ENCODE peak calls at places on chromosomes 2 and 18, in six cellular contexts. One of them, this sample, is unnamed.

GRCh38 chr18:79826966-79827365 is 29.2 kb downstream of the KCNG2 start:
- DNase-seq in stimulated activated naive CD8-positive, alpha-beta T cell treated with anti-CD3 and anti-CD28 coated beads, Interleukin-15, Interleukin-2, amounts not matched to agents 100 U/mL and 50 U/mL, for 24 hours: no peak
- DNase-seq in Calu3: no peak
- DNase-seq in lower leg skin: no peak
- DNase-seq in kidney glomerular epithelial cell: no peak
- DNase-seq in activated naive CD4-positive, alpha-beta T cell treated with Interleukin-2 at 50 U/mL for 16 hours: no peak
- DNase-seq in this sample: no peak

GRCh38 chr2:63622751-63623150 is 34.0 kb downstream of the MDH1 start:
- DNase-seq in Calu3: no peak
- DNase-seq in kidney glomerular epithelial cell: no peak
- DNase-seq in activated naive CD4-positive, alpha-beta T cell treated with Interleukin-2 at 50 U/mL for 16 hours: no peak
- DNase-seq in lower leg skin: no peak
- DNase-seq in stimulated activated naive CD8-positive, alpha-beta T cell treated with anti-CD3 and anti-CD28 coated beads, Interleukin-15, Interleukin-2, amounts not matched to agents 100 U/mL and 50 U/mL, for 24 hours: no peak
- DNase-seq in this sample: no peak

GRCh38 chr2:168449419-168449818 is 6.7 kb upstream of the CERS6 start:
- DNase-seq in lower leg skin: no peak
- DNase-seq in kidney glomerular epithelial cell: peak; percentile 12
- DNase-seq in Calu3: no peak
- DNase-seq in stimulated activated naive CD8-positive, alpha-beta T cell treated with anti-CD3 and anti-CD28 coated beads, Interleukin-15, Interleukin-2, amounts not matched to agents 100 U/mL and 50 U/mL, for 24 hours: no peak
- DNase-seq in activated naive CD4-positive, alpha-beta T cell treated with Interleukin-2 at 50 U/mL for 16 hours: no peak
- DNase-seq in this sample: no peak

GRCh38 chr2:64260817-64261216 is 116.6 kb upstream of the PELI1 start:
- DNase-seq in lower leg skin: no peak
- DNase-seq in stimulated activated naive CD8-positive, alpha-beta T cell treated with anti-CD3 and anti-CD28 coated beads, Interleukin-15, Interleukin-2, amounts not matched to agents 100 U/mL and 50 U/mL, for 24 hours: peak; percentile 34
- DNase-seq in kidney glomerular epithelial cell: no peak
- DNase-seq in activated naive CD4-positive, alpha-beta T cell treated with Interleukin-2 at 50 U/mL for 16 hours: peak; percentile 6
- DNase-seq in Calu3: no peak
- DNase-seq in this sample: peak; percentile 51

GRCh38 chr2:222052934-222053367 is 245.8 kb downstream of the PAX3 start:
- DNase-seq in lower leg skin: no peak
- DNase-seq in kidney glomerular epithelial cell: no peak
- DNase-seq in Calu3: peak; percentile 19
- DNase-seq in activated naive CD4-positive, alpha-beta T cell treated with Interleukin-2 at 50 U/mL for 16 hours: no peak
- DNase-seq in stimulated activated naive CD8-positive, alpha-beta T cell treated with anti-CD3 and anti-CD28 coated beads, Interleukin-15, Interleukin-2, amounts not matched to agents 100 U/mL and 50 U/mL, for 24 hours: no peak
- DNase-seq in this sample: no peak

GRCh38 chr2:202154613-202155281 is 81.7 kb downstream of the KIAA2012 start:
- DNase-seq in Calu3: no peak
- DNase-seq in activated naive CD4-positive, alpha-beta T cell treated with Interleukin-2 at 50 U/mL for 16 hours: no peak
- DNase-seq in stimulated activated naive CD8-positive, alpha-beta T cell treated with anti-CD3 and anti-CD28 coated beads, Interleukin-15, Interleukin-2, amounts not matched to agents 100 U/mL and 50 U/mL, for 24 hours: no peak
- DNase-seq in kidney glomerular epithelial cell: no peak
- DNase-seq in lower leg skin: no peak
- DNase-seq in this sample: no peak

GRCh38 chr18:73456643-73457042 is 588.9 kb upstream of the NETO1 start:
- DNase-seq in activated naive CD4-positive, alpha-beta T cell treated with Interleukin-2 at 50 U/mL for 16 hours: no peak
- DNase-seq in Calu3: no peak
- DNase-seq in stimulated activated naive CD8-positive, alpha-beta T cell treated with anti-CD3 and anti-CD28 coated beads, Interleukin-15, Interleukin-2, amounts not matched to agents 100 U/mL and 50 U/mL, for 24 hours: no peak
- DNase-seq in lower leg skin: no peak
- DNase-seq in kidney glomerular epithelial cell: no peak
- DNase-seq in this sample: no peak

GRCh38 chr2:200765995-200766660 is 45.6 kb upstream of the BZW1 start:
- DNase-seq in Calu3: no peak
- DNase-seq in activated naive CD4-positive, alpha-beta T cell treated with Interleukin-2 at 50 U/mL for 16 hours: no peak
- DNase-seq in lower leg skin: no peak
- DNase-seq in stimulated activated naive CD8-positive, alpha-beta T cell treated with anti-CD3 and anti-CD28 coated beads, Interleukin-15, Interleukin-2, amounts not matched to agents 100 U/mL and 50 U/mL, for 24 hours: no peak
- DNase-seq in kidney glomerular epithelial cell: no peak
- DNase-seq in this sample: no peak

GRCh38 chr2:229160180-229160579 is 110.9 kb downstream of the PID1 start:
- DNase-seq in lower leg skin: no peak
- DNase-seq in activated naive CD4-positive, alpha-beta T cell treated with Interleukin-2 at 50 U/mL for 16 hours: no peak
- DNase-seq in kidney glomerular epithelial cell: no peak
- DNase-seq in Calu3: no peak
- DNase-seq in stimulated activated naive CD8-positive, alpha-beta T cell treated with anti-CD3 and anti-CD28 coated beads, Interleukin-15, Interleukin-2, amounts not matched to agents 100 U/mL and 50 U/mL, for 24 hours: no peak
- DNase-seq in this sample: no peak

GRCh38 chr2:177352441-177353070 is 40.0 kb upstream of the AGPS start:
- DNase-seq in Calu3: no peak
- DNase-seq in activated naive CD4-positive, alpha-beta T cell treated with Interleukin-2 at 50 U/mL for 16 hours: no peak
- DNase-seq in kidney glomerular epithelial cell: no peak
- DNase-seq in stimulated activated naive CD8-positive, alpha-beta T cell treated with anti-CD3 and anti-CD28 coated beads, Interleukin-15, Interleukin-2, amounts not matched to agents 100 U/mL and 50 U/mL, for 24 hours: no peak
- DNase-seq in lower leg skin: no peak
- DNase-seq in this sample: no peak

GRCh38 chr2:225070811-225071210 is 28.5 kb upstream of the DOCK10 start:
- DNase-seq in activated naive CD4-positive, alpha-beta T cell treated with Interleukin-2 at 50 U/mL for 16 hours: no peak
- DNase-seq in stimulated activated naive CD8-positive, alpha-beta T cell treated with anti-CD3 and anti-CD28 coated beads, Interleukin-15, Interleukin-2, amounts not matched to agents 100 U/mL and 50 U/mL, for 24 hours: no peak
- DNase-seq in lower leg skin: no peak
- DNase-seq in kidney glomerular epithelial cell: no peak
- DNase-seq in Calu3: no peak
- DNase-seq in this sample: no peak

GRCh38 chr2:19577668-19578067 is 219.2 kb upstream of the OSR1 start:
- DNase-seq in activated naive CD4-positive, alpha-beta T cell treated with Interleukin-2 at 50 U/mL for 16 hours: no peak
- DNase-seq in kidney glomerular epithelial cell: peak; percentile 18
- DNase-seq in Calu3: no peak
- DNase-seq in lower leg skin: no peak
- DNase-seq in stimulated activated naive CD8-positive, alpha-beta T cell treated with anti-CD3 and anti-CD28 coated beads, Interleukin-15, Interleukin-2, amounts not matched to agents 100 U/mL and 50 U/mL, for 24 hours: no peak
- DNase-seq in this sample: peak; percentile 56

GRCh38 chr2:42708196-42708595 is 55.7 kb downstream of the OXER1 start:
- DNase-seq in lower leg skin: no peak
- DNase-seq in Calu3: no peak
- DNase-seq in kidney glomerular epithelial cell: no peak
- DNase-seq in activated naive CD4-positive, alpha-beta T cell treated with Interleukin-2 at 50 U/mL for 16 hours: no peak
- DNase-seq in stimulated activated naive CD8-positive, alpha-beta T cell treated with anti-CD3 and anti-CD28 coated beads, Interleukin-15, Interleukin-2, amounts not matched to agents 100 U/mL and 50 U/mL, for 24 hours: no peak
- DNase-seq in this sample: no peak

GRCh38 chr2:20450201-20451108 is 3.6 kb downstream of the RHOB start:
- DNase-seq in activated naive CD4-positive, alpha-beta T cell treated with Interleukin-2 at 50 U/mL for 16 hours: no peak
- DNase-seq in stimulated activated naive CD8-positive, alpha-beta T cell treated with anti-CD3 and anti-CD28 coated beads, Interleukin-15, Interleukin-2, amounts not matched to agents 100 U/mL and 50 U/mL, for 24 hours: no peak
- DNase-seq in lower leg skin: peak; percentile 96
- DNase-seq in kidney glomerular epithelial cell: peak; percentile 89
- DNase-seq in Calu3: peak; percentile 53
- DNase-seq in this sample: peak; percentile 89

GRCh38 chr18:577606-578005 is 2.6 kb upstream of the CETN1 start:
- DNase-seq in Calu3: no peak
- DNase-seq in activated naive CD4-positive, alpha-beta T cell treated with Interleukin-2 at 50 U/mL for 16 hours: no peak
- DNase-seq in kidney glomerular epithelial cell: no peak
- DNase-seq in lower leg skin: no peak
- DNase-seq in stimulated activated naive CD8-positive, alpha-beta T cell treated with anti-CD3 and anti-CD28 coated beads, Interleukin-15, Interleukin-2, amounts not matched to agents 100 U/mL and 50 U/mL, for 24 hours: no peak
- DNase-seq in this sample: peak; percentile 6

GRCh38 chr2:239814917-239815637 is 210.1 kb downstream of the NDUFA10 start:
- DNase-seq in Calu3: no peak
- DNase-seq in kidney glomerular epithelial cell: no peak
- DNase-seq in stimulated activated naive CD8-positive, alpha-beta T cell treated with anti-CD3 and anti-CD28 coated beads, Interleukin-15, Interleukin-2, amounts not matched to agents 100 U/mL and 50 U/mL, for 24 hours: no peak
- DNase-seq in activated naive CD4-positive, alpha-beta T cell treated with Interleukin-2 at 50 U/mL for 16 hours: no peak
- DNase-seq in lower leg skin: peak; percentile 84
- DNase-seq in this sample: no peak

GRCh38 chr18:48531082-48531403 is 7.8 kb upstream of the CTIF start:
- DNase-seq in lower leg skin: no peak
- DNase-seq in kidney glomerular epithelial cell: no peak
- DNase-seq in Calu3: no peak
- DNase-seq in activated naive CD4-positive, alpha-beta T cell treated with Interleukin-2 at 50 U/mL for 16 hours: no peak
- DNase-seq in stimulated activated naive CD8-positive, alpha-beta T cell treated with anti-CD3 and anti-CD28 coated beads, Interleukin-15, Interleukin-2, amounts not matched to agents 100 U/mL and 50 U/mL, for 24 hours: no peak
- DNase-seq in this sample: no peak

GRCh38 chr2:94871226-94872087 is at the start of gene TEKT4:
- DNase-seq in stimulated activated naive CD8-positive, alpha-beta T cell treated with anti-CD3 and anti-CD28 coated beads, Interleukin-15, Interleukin-2, amounts not matched to agents 100 U/mL and 50 U/mL, for 24 hours: no peak
- DNase-seq in lower leg skin: no peak
- DNase-seq in activated naive CD4-positive, alpha-beta T cell treated with Interleukin-2 at 50 U/mL for 16 hours: no peak
- DNase-seq in Calu3: no peak
- DNase-seq in kidney glomerular epithelial cell: peak; percentile 37
- DNase-seq in this sample: no peak

GRCh38 chr2:152421521-152422367 is 86.8 kb downstream of the FMNL2 start:
- DNase-seq in kidney glomerular epithelial cell: peak; percentile 97
- DNase-seq in stimulated activated naive CD8-positive, alpha-beta T cell treated with anti-CD3 and anti-CD28 coated beads, Interleukin-15, Interleukin-2, amounts not matched to agents 100 U/mL and 50 U/mL, for 24 hours: no peak
- DNase-seq in Calu3: peak; percentile 66
- DNase-seq in activated naive CD4-positive, alpha-beta T cell treated with Interleukin-2 at 50 U/mL for 16 hours: no peak
- DNase-seq in lower leg skin: no peak
- DNase-seq in this sample: peak; percentile 95

GRCh38 chr18:22170421-22171262 is 1.3 kb downstream of the GATA6 start:
- DNase-seq in stimulated activated naive CD8-positive, alpha-beta T cell treated with anti-CD3 and anti-CD28 coated beads, Interleukin-15, Interleukin-2, amounts not matched to agents 100 U/mL and 50 U/mL, for 24 hours: peak; percentile 29
- DNase-seq in kidney glomerular epithelial cell: peak; percentile 40
- DNase-seq in Calu3: no peak
- DNase-seq in lower leg skin: peak; percentile 87
- DNase-seq in activated naive CD4-positive, alpha-beta T cell treated with Interleukin-2 at 50 U/mL for 16 hours: no peak
- DNase-seq in this sample: peak; percentile 89

This sample was measured in mesenchymal stem cell.